ENCODE peak calls at places on chromosomes 16 and 17, in nine cellular contexts. U is upper lobe of right lung; E is activated naive CD4-positive, alpha-beta T cell treated with anti-CD3 and anti-CD28 coated beads, Interleukin-2, amount 50 U/mL, for 16 hours; P is T follicular helper cell; V is left colon; O is NCI-H69; H is ELR; J is activated CD8-positive, alpha-beta T cell treated with anti-CD3 and anti-CD28 coated beads, Interleukin-2, amount 10 ng/mL, durations not matched to agents 7 days and 5 days; X is stimulated activated CD4-positive, alpha-beta T cell treated with anti-CD3 and anti-CD28 coated beads, TNF-alpha, amount 100 ng/mL, for 4 hours. A is an unnamed sample.

GRCh38 chr17:53792451-53792850 is 30.3 kb upstream of the KIF2B start:
- DNase-seq in X (no peak), H (no peak), E (no peak), O (no peak), V (no peak), U (no peak), J (no peak), P (no peak), A (no peak)

GRCh38 chr16:77788196-77789084 is at the start of gene VAT1L:
- DNase-seq in E (no peak), U (no peak), P (no peak), H (peak), X (no peak), J (no peak), V (peak), O (no peak), A (peak)

GRCh38 chr16:67672739-67673662 is 6.4 kb downstream of the C16orf86 start:
- DNase-seq in H (peak), P (peak), X (peak), V (peak), E (peak), J (peak), O (peak), U (no peak), A (no peak)

GRCh38 chr17:66406701-66407644 is 104.6 kb downstream of the PRKCA start:
- DNase-seq in J (peak), X (no peak), E (no peak), V (no peak), O (peak), U (no peak), P (no peak), H (no peak), A (no peak)

GRCh38 chr17:18101828-18102227 is 6.7 kb upstream of the MYO15A start:
- DNase-seq in H (no peak), J (no peak), X (no peak), O (no peak), E (no peak), P (no peak), V (no peak), U (no peak), A (no peak)

GRCh38 chr17:1813088-1813487 is 16.6 kb downstream of the SMYD4 start:
- DNase-seq in E (no peak), V (no peak), H (no peak), O (no peak), J (no peak), X (no peak), U (no peak), P (no peak), A (no peak)

GRCh38 chr17:75345514-75346167 is 56.4 kb upstream of the SLC25A19 start:
- DNase-seq in U (no peak), V (no peak), J (peak), P (peak), E (peak), O (peak), X (no peak), H (no peak), A (peak)

GRCh38 chr16:57304169-57305061 is 19.9 kb upstream of the PLLP start:
- DNase-seq in O (no peak), V (peak), X (no peak), U (peak), J (no peak), P (no peak), E (no peak), H (peak), A (no peak)

GRCh38 chr17:48351916-48352332 is 78.1 kb downstream of the SKAP1 start:
- DNase-seq in P (no peak), J (no peak), V (no peak), O (peak), U (no peak), E (no peak), X (no peak), H (peak), A (no peak)

GRCh38 chr16:50702725-50703124 is 9.3 kb downstream of the NOD2 start:
- DNase-seq in H (no peak), O (no peak), J (no peak), X (no peak), E (no peak), V (no peak), U (no peak), P (no peak), A (no peak)

GRCh38 chr17:82973456-82974135 is 105.8 kb upstream of the METRNL start:
- DNase-seq in E (no peak), J (no peak), V (no peak), P (no peak), U (peak), X (no peak), O (no peak), H (no peak), A (no peak)

GRCh38 chr17:73354423-73355284 is 42.9 kb upstream of the CDC42EP4 start:
- DNase-seq in X (no peak), U (no peak), P (no peak), O (no peak), V (no peak), J (no peak), E (no peak), H (no peak), A (no peak)

GRCh38 chr16:19085679-19086200 is 18.3 kb downstream of the COQ7 start:
- DNase-seq in X (no peak), U (no peak), E (no peak), V (peak), P (no peak), J (no peak), H (peak), O (peak), A (no peak)

GRCh38 chr16:23269248-23270091 is 32.6 kb upstream of the SCNN1B start:
- DNase-seq in O (peak), J (no peak), V (no peak), X (no peak), P (no peak), U (no peak), H (no peak), E (no peak), A (no peak)

GRCh38 chr17:65220732-65221131 is 83.6 kb downstream of the RGS9 start:
- DNase-seq in V (no peak), H (peak), P (no peak), J (no peak), E (no peak), U (no peak), X (no peak), O (no peak), A (no peak)

GRCh38 chr17:78315355-78316114 is 44.3 kb downstream of the SOCS3 start:
- DNase-seq in X (peak), H (peak), O (peak), J (peak), U (peak), P (peak), V (peak), E (peak), A (no peak)

GRCh38 chr17:63827002-63827800 is at the start of the genes FTSJ3 and PSMC5:
- DNase-seq in V (peak), U (peak), H (peak), P (peak), X (peak), O (peak), J (peak), E (peak), A (peak)

GRCh38 chr17:41377546-41377945 is 4.6 kb downstream of the KRT34 start:
- DNase-seq in P (no peak), O (no peak), J (no peak), E (no peak), V (no peak), H (peak), X (no peak), U (no peak), A (no peak)

GRCh38 chr17:148757-149156 is 11.4 kb downstream of the SCGB1C2 start:
- DNase-seq in V (no peak), O (no peak), H (no peak), X (no peak), J (no peak), E (no peak), P (no peak), U (peak), A (no peak)

A was measured in putamen.